ENCODE peak calls at places on chromosome 22, in ten cellular contexts. One of them, this sample, is unnamed.

GRCh38 chr22:47629791-47630655 is 867.6 kb downstream of the TBC1D22A start:
- DNase-seq in EL: no peak
- DNase-seq in hippocampal formation: no peak
- DNase-seq in activated naive CD8-positive, alpha-beta T cell treated with anti-CD3 and anti-CD28 coated beads, Interleukin-2, amount 50 U/mL, for 16 hours: no peak
- DNase-seq in GM13977: no peak
- DNase-seq in neural crest cell: no peak
- DNase-seq in mesendoderm: no peak
- DNase-seq in T1000: no peak
- DNase-seq in NCI-H1105: no peak
- DNase-seq in fibroblast of villous mesenchyme: no peak
- DNase-seq in this sample: no peak

GRCh38 chr22:17235149-17235655 is 16.0 kb upstream of the ADA2 start:
- DNase-seq in hippocampal formation: no peak
- DNase-seq in T1000: no peak
- DNase-seq in NCI-H1105: no peak
- DNase-seq in GM13977: no peak
- DNase-seq in neural crest cell: no peak
- DNase-seq in EL: no peak
- DNase-seq in fibroblast of villous mesenchyme: no peak
- DNase-seq in mesendoderm: peak; percentile 30
- DNase-seq in activated naive CD8-positive, alpha-beta T cell treated with anti-CD3 and anti-CD28 coated beads, Interleukin-2, amount 50 U/mL, for 16 hours: no peak
- DNase-seq in this sample: no peak

GRCh38 chr22:19497245-19497644 is 17.5 kb downstream of the CDC45 start:
- DNase-seq in hippocampal formation: no peak
- DNase-seq in GM13977: no peak
- DNase-seq in neural crest cell: no peak
- DNase-seq in mesendoderm: no peak
- DNase-seq in NCI-H1105: no peak
- DNase-seq in activated naive CD8-positive, alpha-beta T cell treated with anti-CD3 and anti-CD28 coated beads, Interleukin-2, amount 50 U/mL, for 16 hours: no peak
- DNase-seq in T1000: no peak
- DNase-seq in fibroblast of villous mesenchyme: peak; percentile 70
- DNase-seq in EL: peak; percentile 79
- DNase-seq in this sample: no peak

GRCh38 chr22:22408731-22409696 is 99.5 kb downstream of the ZNF280B start:
- DNase-seq in T1000: no peak
- DNase-seq in hippocampal formation: no peak
- DNase-seq in fibroblast of villous mesenchyme: peak; percentile 6
- DNase-seq in EL: no peak
- DNase-seq in GM13977: peak; percentile 63
- DNase-seq in NCI-H1105: no peak
- DNase-seq in neural crest cell: peak; percentile 35
- DNase-seq in mesendoderm: peak; percentile 57
- DNase-seq in activated naive CD8-positive, alpha-beta T cell treated with anti-CD3 and anti-CD28 coated beads, Interleukin-2, amount 50 U/mL, for 16 hours: no peak
- DNase-seq in this sample: peak; percentile 33

GRCh38 chr22:44574057-44574456 is 76.0 kb upstream of the RTL6 start:
- DNase-seq in hippocampal formation: no peak
- DNase-seq in T1000: peak; percentile 68
- DNase-seq in activated naive CD8-positive, alpha-beta T cell treated with anti-CD3 and anti-CD28 coated beads, Interleukin-2, amount 50 U/mL, for 16 hours: no peak
- DNase-seq in mesendoderm: no peak
- DNase-seq in GM13977: no peak
- DNase-seq in fibroblast of villous mesenchyme: peak; percentile 18
- DNase-seq in EL: peak; percentile 69
- DNase-seq in neural crest cell: no peak
- DNase-seq in NCI-H1105: no peak
- DNase-seq in this sample: peak; percentile 32

GRCh38 chr22:30871391-30872281 is 96.9 kb downstream of the MORC2 start:
- DNase-seq in NCI-H1105: no peak
- DNase-seq in mesendoderm: no peak
- DNase-seq in GM13977: no peak
- DNase-seq in fibroblast of villous mesenchyme: no peak
- DNase-seq in hippocampal formation: no peak
- DNase-seq in T1000: no peak
- DNase-seq in activated naive CD8-positive, alpha-beta T cell treated with anti-CD3 and anti-CD28 coated beads, Interleukin-2, amount 50 U/mL, for 16 hours: no peak
- DNase-seq in neural crest cell: no peak
- DNase-seq in EL: no peak
- DNase-seq in this sample: no peak

GRCh38 chr22:50524664-50525103 is 714 bp downstream of the SCO2 start:
- DNase-seq in NCI-H1105: peak; percentile 12
- DNase-seq in T1000: no peak
- DNase-seq in mesendoderm: no peak
- DNase-seq in hippocampal formation: no peak
- DNase-seq in GM13977: no peak
- DNase-seq in activated naive CD8-positive, alpha-beta T cell treated with anti-CD3 and anti-CD28 coated beads, Interleukin-2, amount 50 U/mL, for 16 hours: no peak
- DNase-seq in neural crest cell: no peak
- DNase-seq in fibroblast of villous mesenchyme: no peak
- DNase-seq in EL: no peak
- DNase-seq in this sample: no peak

GRCh38 chr22:26462971-26463661 is 20.5 kb downstream of the HPS4 start:
- DNase-seq in T1000: no peak
- DNase-seq in NCI-H1105: no peak
- DNase-seq in fibroblast of villous mesenchyme: peak; percentile 58
- DNase-seq in GM13977: no peak
- DNase-seq in neural crest cell: no peak
- DNase-seq in EL: no peak
- DNase-seq in hippocampal formation: peak; percentile 27
- DNase-seq in mesendoderm: no peak
- DNase-seq in activated naive CD8-positive, alpha-beta T cell treated with anti-CD3 and anti-CD28 coated beads, Interleukin-2, amount 50 U/mL, for 16 hours: no peak
- DNase-seq in this sample: no peak

GRCh38 chr22:36191106-36191836 is 10.3 kb downstream of the APOL4 start:
- DNase-seq in hippocampal formation: peak; percentile 81
- DNase-seq in NCI-H1105: no peak
- DNase-seq in T1000: no peak
- DNase-seq in activated naive CD8-positive, alpha-beta T cell treated with anti-CD3 and anti-CD28 coated beads, Interleukin-2, amount 50 U/mL, for 16 hours: no peak
- DNase-seq in mesendoderm: no peak
- DNase-seq in EL: peak; percentile 24
- DNase-seq in GM13977: no peak
- DNase-seq in neural crest cell: no peak
- DNase-seq in fibroblast of villous mesenchyme: peak; percentile 42
- DNase-seq in this sample: peak; percentile 44

GRCh38 chr22:19477321-19478085 is 1.5 kb downstream of the UFD1 start:
- DNase-seq in activated naive CD8-positive, alpha-beta T cell treated with anti-CD3 and anti-CD28 coated beads, Interleukin-2, amount 50 U/mL, for 16 hours: no peak
- DNase-seq in mesendoderm: peak; percentile 4
- DNase-seq in fibroblast of villous mesenchyme: no peak
- DNase-seq in hippocampal formation: peak; percentile 26
- DNase-seq in EL: peak; percentile 25
- DNase-seq in neural crest cell: no peak
- DNase-seq in T1000: no peak
- DNase-seq in NCI-H1105: no peak
- DNase-seq in GM13977: no peak
- DNase-seq in this sample: no peak

GRCh38 chr22:43015677-43016042 is 711 bp upstream of the PACSIN2 start:
- DNase-seq in GM13977: no peak
- DNase-seq in EL: no peak
- DNase-seq in T1000: no peak
- DNase-seq in NCI-H1105: no peak
- DNase-seq in hippocampal formation: no peak
- DNase-seq in mesendoderm: no peak
- DNase-seq in neural crest cell: no peak
- DNase-seq in fibroblast of villous mesenchyme: no peak
- DNase-seq in activated naive CD8-positive, alpha-beta T cell treated with anti-CD3 and anti-CD28 coated beads, Interleukin-2, amount 50 U/mL, for 16 hours: no peak
- DNase-seq in this sample: no peak

GRCh38 chr22:17158568-17159503 is at the start of gene HDHD5:
- DNase-seq in GM13977: peak; percentile 96
- DNase-seq in activated naive CD8-positive, alpha-beta T cell treated with anti-CD3 and anti-CD28 coated beads, Interleukin-2, amount 50 U/mL, for 16 hours: peak; percentile 80
- DNase-seq in hippocampal formation: peak; percentile 71
- DNase-seq in mesendoderm: peak; percentile 95
- DNase-seq in EL: peak; percentile 91
- DNase-seq in NCI-H1105: peak; percentile 79
- DNase-seq in neural crest cell: peak; percentile 79
- DNase-seq in fibroblast of villous mesenchyme: peak; percentile 87
- DNase-seq in T1000: peak; percentile 86
- DNase-seq in this sample: peak; percentile 91

GRCh38 chr22:46083383-46084350 is 66.7 kb upstream of the PPARA start:
- DNase-seq in NCI-H1105: no peak
- DNase-seq in neural crest cell: no peak
- DNase-seq in fibroblast of villous mesenchyme: peak; percentile 55
- DNase-seq in GM13977: no peak
- DNase-seq in hippocampal formation: no peak
- DNase-seq in EL: no peak
- DNase-seq in mesendoderm: no peak
- DNase-seq in T1000: no peak
- DNase-seq in activated naive CD8-positive, alpha-beta T cell treated with anti-CD3 and anti-CD28 coated beads, Interleukin-2, amount 50 U/mL, for 16 hours: no peak
- DNase-seq in this sample: peak; percentile 46

GRCh38 chr22:36829370-36830002 is 12.7 kb upstream of the PVALB start:
- DNase-seq in T1000: no peak
- DNase-seq in hippocampal formation: no peak
- DNase-seq in fibroblast of villous mesenchyme: no peak
- DNase-seq in mesendoderm: no peak
- DNase-seq in activated naive CD8-positive, alpha-beta T cell treated with anti-CD3 and anti-CD28 coated beads, Interleukin-2, amount 50 U/mL, for 16 hours: no peak
- DNase-seq in GM13977: no peak
- DNase-seq in neural crest cell: no peak
- DNase-seq in NCI-H1105: no peak
- DNase-seq in EL: no peak
- DNase-seq in this sample: no peak

GRCh38 chr22:19179472-19180048 is 1.0 kb upstream of the SLC25A1 start:
- DNase-seq in mesendoderm: peak; percentile 90
- DNase-seq in fibroblast of villous mesenchyme: peak; percentile 85
- DNase-seq in NCI-H1105: peak; percentile 37
- DNase-seq in GM13977: peak; percentile 84
- DNase-seq in hippocampal formation: peak; percentile 78
- DNase-seq in EL: peak; percentile 83
- DNase-seq in activated naive CD8-positive, alpha-beta T cell treated with anti-CD3 and anti-CD28 coated beads, Interleukin-2, amount 50 U/mL, for 16 hours: no peak
- DNase-seq in neural crest cell: peak; percentile 63
- DNase-seq in T1000: peak; percentile 59
- DNase-seq in this sample: peak; percentile 80

GRCh38 chr22:42893366-42894150 is 36.5 kb upstream of the ARFGAP3 start:
- DNase-seq in EL: no peak
- DNase-seq in fibroblast of villous mesenchyme: no peak
- DNase-seq in activated naive CD8-positive, alpha-beta T cell treated with anti-CD3 and anti-CD28 coated beads, Interleukin-2, amount 50 U/mL, for 16 hours: no peak
- DNase-seq in NCI-H1105: no peak
- DNase-seq in mesendoderm: no peak
- DNase-seq in T1000: no peak
- DNase-seq in neural crest cell: no peak
- DNase-seq in GM13977: no peak
- DNase-seq in hippocampal formation: no peak
- DNase-seq in this sample: no peak

GRCh38 chr22:38273135-38273761 is 438 bp upstream of the TMEM184B start:
- DNase-seq in fibroblast of villous mesenchyme: no peak
- DNase-seq in hippocampal formation: peak; percentile 76
- DNase-seq in NCI-H1105: no peak
- DNase-seq in EL: no peak
- DNase-seq in T1000: no peak
- DNase-seq in mesendoderm: no peak
- DNase-seq in GM13977: no peak
- DNase-seq in neural crest cell: no peak
- DNase-seq in activated naive CD8-positive, alpha-beta T cell treated with anti-CD3 and anti-CD28 coated beads, Interleukin-2, amount 50 U/mL, for 16 hours: no peak
- DNase-seq in this sample: no peak

GRCh38 chr22:17250380-17251129 is 31.3 kb upstream of the ADA2 start:
- DNase-seq in activated naive CD8-positive, alpha-beta T cell treated with anti-CD3 and anti-CD28 coated beads, Interleukin-2, amount 50 U/mL, for 16 hours: no peak
- DNase-seq in GM13977: no peak
- DNase-seq in fibroblast of villous mesenchyme: no peak
- DNase-seq in EL: no peak
- DNase-seq in hippocampal formation: no peak
- DNase-seq in mesendoderm: no peak
- DNase-seq in NCI-H1105: no peak
- DNase-seq in T1000: no peak
- DNase-seq in neural crest cell: no peak
- DNase-seq in this sample: no peak

GRCh38 chr22:20764729-20765128 is 9.2 kb upstream of the SERPIND1 start:
- DNase-seq in hippocampal formation: no peak
- DNase-seq in GM13977: no peak
- DNase-seq in T1000: no peak
- DNase-seq in fibroblast of villous mesenchyme: no peak
- DNase-seq in neural crest cell: no peak
- DNase-seq in mesendoderm: no peak
- DNase-seq in EL: no peak
- DNase-seq in NCI-H1105: no peak
- DNase-seq in activated naive CD8-positive, alpha-beta T cell treated with anti-CD3 and anti-CD28 coated beads, Interleukin-2, amount 50 U/mL, for 16 hours: no peak
- DNase-seq in this sample: no peak

GRCh38 chr22:24494182-24494534 is 974 bp upstream of the UPB1 start:
- DNase-seq in neural crest cell: no peak
- DNase-seq in EL: no peak
- DNase-seq in NCI-H1105: no peak
- DNase-seq in fibroblast of villous mesenchyme: no peak
- DNase-seq in activated naive CD8-positive, alpha-beta T cell treated with anti-CD3 and anti-CD28 coated beads, Interleukin-2, amount 50 U/mL, for 16 hours: no peak
- DNase-seq in T1000: no peak
- DNase-seq in GM13977: no peak
- DNase-seq in mesendoderm: no peak
- DNase-seq in hippocampal formation: no peak
- DNase-seq in this sample: no peak

GRCh38 chr22:27800250-27801131 is 1.1 kb downstream of the MN1 start:
- DNase-seq in hippocampal formation: no peak
- DNase-seq in GM13977: no peak
- DNase-seq in T1000: no peak
- DNase-seq in NCI-H1105: no peak
- DNase-seq in activated naive CD8-positive, alpha-beta T cell treated with anti-CD3 and anti-CD28 coated beads, Interleukin-2, amount 50 U/mL, for 16 hours: no peak
- DNase-seq in EL: no peak
- DNase-seq in neural crest cell: peak; percentile 20
- DNase-seq in mesendoderm: no peak
- DNase-seq in fibroblast of villous mesenchyme: no peak
- DNase-seq in this sample: no peak

GRCh38 chr22:25127274-25127673 is 72.4 kb upstream of the CRYBB3 start:
- DNase-seq in EL: no peak
- DNase-seq in GM13977: no peak
- DNase-seq in NCI-H1105: no peak
- DNase-seq in mesendoderm: peak; percentile 30
- DNase-seq in activated naive CD8-positive, alpha-beta T cell treated with anti-CD3 and anti-CD28 coated beads, Interleukin-2, amount 50 U/mL, for 16 hours: no peak
- DNase-seq in hippocampal formation: no peak
- DNase-seq in neural crest cell: no peak
- DNase-seq in T1000: no peak
- DNase-seq in fibroblast of villous mesenchyme: no peak
- DNase-seq in this sample: no peak

GRCh38 chr22:43203471-43203981 is 16.6 kb upstream of the TTLL12 start:
- DNase-seq in EL: no peak
- DNase-seq in T1000: no peak
- DNase-seq in NCI-H1105: no peak
- DNase-seq in hippocampal formation: no peak
- DNase-seq in fibroblast of villous mesenchyme: no peak
- DNase-seq in mesendoderm: peak; percentile 86
- DNase-seq in neural crest cell: no peak
- DNase-seq in activated naive CD8-positive, alpha-beta T cell treated with anti-CD3 and anti-CD28 coated beads, Interleukin-2, amount 50 U/mL, for 16 hours: no peak
- DNase-seq in GM13977: no peak
- DNase-seq in this sample: no peak

GRCh38 chr22:21025266-21025665 is 7.1 kb downstream of the SLC7A4 start:
- DNase-seq in GM13977: no peak
- DNase-seq in NCI-H1105: no peak
- DNase-seq in activated naive CD8-positive, alpha-beta T cell treated with anti-CD3 and anti-CD28 coated beads, Interleukin-2, amount 50 U/mL, for 16 hours: no peak
- DNase-seq in EL: no peak
- DNase-seq in mesendoderm: no peak
- DNase-seq in fibroblast of villous mesenchyme: no peak
- DNase-seq in T1000: no peak
- DNase-seq in hippocampal formation: no peak
- DNase-seq in neural crest cell: no peak
- DNase-seq in this sample: no peak

GRCh38 chr22:50683994-50684371 is 11.4 kb downstream of the SHANK3 start:
- DNase-seq in activated naive CD8-positive, alpha-beta T cell treated with anti-CD3 and anti-CD28 coated beads, Interleukin-2, amount 50 U/mL, for 16 hours: no peak
- DNase-seq in T1000: no peak
- DNase-seq in hippocampal formation: no peak
- DNase-seq in neural crest cell: no peak
- DNase-seq in mesendoderm: no peak
- DNase-seq in GM13977: no peak
- DNase-seq in NCI-H1105: no peak
- DNase-seq in fibroblast of villous mesenchyme: no peak
- DNase-seq in EL: no peak
- DNase-seq in this sample: no peak

GRCh38 chr22:25747245-25747944 is 5.4 kb downstream of the MYO18B start:
- DNase-seq in EL: peak; percentile 99
- DNase-seq in mesendoderm: no peak
- DNase-seq in T1000: peak; percentile 70
- DNase-seq in GM13977: no peak
- DNase-seq in activated naive CD8-positive, alpha-beta T cell treated with anti-CD3 and anti-CD28 coated beads, Interleukin-2, amount 50 U/mL, for 16 hours: no peak
- DNase-seq in hippocampal formation: no peak
- DNase-seq in neural crest cell: no peak
- DNase-seq in NCI-H1105: no peak
- DNase-seq in fibroblast of villous mesenchyme: peak; percentile 93
- DNase-seq in this sample: peak; percentile 28

This sample was measured in body of pancreas.